ENCODE peak calls at places on chromosomes 12 and 14, in nine cellular contexts. R, T, C, I, Q, D, P, J and K are unnamed samples.

GRCh38 chr12:45988259-45988658 is 2.1 kb downstream of the SCAF11 start:
- DNase-seq in I (no peak), Q (no peak), T (no peak), P (no peak), D (no peak), J (no peak), C (no peak), R (no peak), K (peak; percentile 24)

GRCh38 chr12:92703777-92704176 is 988 bp downstream of the PLEKHG7 start:
- DNase-seq in P (no peak), R (no peak), Q (no peak), I (no peak), C (no peak), T (no peak), J (no peak), D (no peak), K (no peak)

GRCh38 chr14:64503434-64504309 is at the start of gene ZBTB25:
- DNase-seq in I (peak; percentile 96), P (peak; percentile 86), C (peak; percentile 96), D (peak; percentile 92), T (peak; percentile 90), R (peak; percentile 87), J (peak; percentile 94), Q (peak; percentile 78), K (peak; percentile 95)

GRCh38 chr12:93776581-93777018 is 99.4 kb downstream of the CRADD start:
- DNase-seq in I (no peak), C (no peak), P (no peak), T (no peak), Q (no peak), D (no peak), R (no peak), J (no peak), K (peak; percentile 80)

GRCh38 chr12:52537101-52537500 is 15.8 kb downstream of the KRT71 start:
- DNase-seq in J (no peak), D (no peak), Q (no peak), C (no peak), I (no peak), P (no peak), R (no peak), T (no peak), K (no peak)

GRCh38 chr14:101584049-101584859 is 23.0 kb downstream of the DIO3 start:
- DNase-seq in I (no peak), J (no peak), P (no peak), Q (no peak), D (no peak), T (no peak), C (peak; percentile 45), R (no peak), K (no peak)

GRCh38 chr14:63603749-63604277 is 37.9 kb downstream of the WDR89 start:
- DNase-seq in J (no peak), I (no peak), R (no peak), C (no peak), Q (no peak), P (no peak), T (no peak), D (peak; percentile 12), K (no peak)

GRCh38 chr14:90495357-90496276 is 98.8 kb downstream of the CALM1 start:
- DNase-seq in T (peak; percentile 57), Q (peak; percentile 17), J (no peak), C (peak; percentile 94), P (no peak), D (peak; percentile 64), R (no peak), I (peak; percentile 41), K (peak; percentile 74)

GRCh38 chr14:100131181-100131580 is 28.3 kb downstream of the DEGS2 start:
- DNase-seq in D (no peak), C (peak; percentile 89), R (no peak), I (no peak), J (no peak), T (no peak), Q (no peak), P (no peak), K (no peak)

GRCh38 chr12:88951177-88951576 is 370.9 kb upstream of the KITLG start:
- DNase-seq in C (no peak), I (no peak), P (no peak), R (no peak), J (no peak), D (no peak), T (no peak), Q (no peak), K (no peak)

GRCh38 chr14:34258318-34258717 is 203.7 kb downstream of the SPTSSA start:
- DNase-seq in T (no peak), Q (no peak), I (no peak), J (no peak), P (no peak), R (no peak), D (no peak), C (no peak), K (peak; percentile 4)

GRCh38 chr14:54901380-54902142 is 1.1 kb downstream of the GCH1 start:
- DNase-seq in I (peak; percentile 41), T (no peak), C (no peak), J (peak; percentile 35), Q (no peak), P (no peak), R (no peak), D (peak; percentile 8), K (no peak)

GRCh38 chr12:44287545-44287944 is 451.7 kb downstream of the TMEM117 start:
- DNase-seq in I (no peak), C (no peak), T (no peak), P (no peak), D (no peak), R (no peak), Q (no peak), J (no peak), K (no peak)

GRCh38 chr12:75781532-75782046 is 250.0 kb downstream of the PHLDA1 start:
- DNase-seq in T (peak; percentile 86), R (no peak), I (no peak), D (no peak), P (no peak), C (no peak), J (no peak), Q (no peak), K (peak; percentile 27)

GRCh38 chr12:70449074-70449757 is 83.1 kb downstream of the KCNMB4 start:
- DNase-seq in D (no peak), J (no peak), P (no peak), C (no peak), I (no peak), T (peak; percentile 64), R (no peak), Q (no peak), K (no peak)

GRCh38 chr14:27559848-27560247 is 962.0 kb upstream of the NOVA1 start:
- DNase-seq in D (no peak), P (no peak), Q (no peak), C (no peak), R (no peak), I (no peak), T (no peak), J (no peak), K (no peak)

GRCh38 chr14:72948481-72949138 is 22.3 kb downstream of the DCAF4 start:
- DNase-seq in C (peak; percentile 89), R (peak; percentile 53), D (peak; percentile 81), T (peak; percentile 30), Q (peak; percentile 40), I (peak; percentile 73), P (no peak), J (no peak), K (peak; percentile 81)

GRCh38 chr12:58369576-58369975 is 428.2 kb downstream of the ATP23 start:
- DNase-seq in R (no peak), D (no peak), J (no peak), C (no peak), Q (no peak), T (no peak), I (no peak), P (no peak), K (no peak)

GRCh38 chr12:126567016-126567415 is 1501.8 kb downstream of the AACS start:
- DNase-seq in T (no peak), Q (no peak), C (no peak), I (no peak), J (no peak), R (no peak), D (no peak), P (no peak), K (no peak)

GRCh38 chr14:20626274-20626673 is 15.2 kb downstream of the OR6S1 start:
- DNase-seq in I (no peak), D (no peak), P (no peak), R (no peak), J (no peak), T (no peak), C (no peak), Q (no peak), K (no peak)

GRCh38 chr12:128791395-128792322 is 32.1 kb downstream of the SLC15A4 start:
- DNase-seq in P (no peak), T (no peak), J (no peak), D (no peak), Q (no peak), C (peak; percentile 41), I (no peak), R (no peak), K (no peak)

GRCh38 chr14:55706893-55707292 is 126.9 kb downstream of the KTN1 start:
- DNase-seq in P (no peak), J (no peak), T (no peak), R (no peak), I (no peak), C (no peak), Q (no peak), D (no peak), K (no peak)

GRCh38 chr12:24487606-24488005 is 461.3 kb downstream of the BCAT1 start:
- DNase-seq in R (no peak), D (no peak), P (no peak), J (no peak), C (no peak), T (no peak), Q (no peak), I (no peak), K (peak; percentile 17)

GRCh38 chr14:77903233-77903632 is 103.3 kb downstream of the ADCK1 start:
- DNase-seq in D (no peak), C (no peak), J (no peak), Q (no peak), T (no peak), P (no peak), I (no peak), R (no peak), K (peak; percentile 47)

GRCh38 chr12:3493225-3494049 is 2.4 kb downstream of the PRMT8 start:
- DNase-seq in T (no peak), C (peak; percentile 74), P (no peak), I (no peak), D (peak; percentile 23), J (no peak), Q (no peak), R (no peak), K (no peak)

GRCh38 chr12:90010089-90010488 is 301.5 kb upstream of the ATP2B1 start:
- DNase-seq in T (no peak), Q (no peak), C (peak; percentile 71), P (no peak), D (no peak), R (no peak), J (no peak), I (no peak), K (peak; percentile 17)